ENCODE peak calls at places on chromosomes 1 and 21, in four cellular contexts. X is left ventricle myocardium inferior, A is AG09309, I is astrocyte of the spinal cord. Q is an unnamed sample.

GRCh38 chr21:17789660-17790059 is 29.5 kb downstream of the C21orf91 start:
- DNase-seq in X (no peak), A (no peak), I (no peak), Q (no peak)

GRCh38 chr21:45111703-45112102 is 37.3 kb downstream of the ADARB1 start:
- DNase-seq in X (no peak), A (no peak), I (no peak), Q (no peak)

GRCh38 chr1:219027161-219027673 is 146.5 kb upstream of the LYPLAL1 start:
- DNase-seq in X (no peak), A (no peak), I (no peak), Q (no peak)

GRCh38 chr21:22609802-22610201 is 1611.6 kb downstream of the NCAM2 start:
- DNase-seq in X (no peak), A (no peak), I (no peak), Q (no peak)

GRCh38 chr1:46001087-46001785 is 131.2 kb downstream of the PIK3R3 start:
- DNase-seq in X (no peak), A (no peak), I (no peak), Q (no peak)

GRCh38 chr1:9589144-9589718 is 520 bp downstream of the TMEM201 start:
- DNase-seq in X (no peak), A (no peak), I (peak; percentile 36), Q (no peak)

GRCh38 chr1:225762002-225762441 is 15.6 kb upstream of the SRP9 start:
- DNase-seq in X (no peak), A (no peak), I (peak; percentile 66), Q (no peak)

GRCh38 chr1:178941261-178941689 is 70.4 kb upstream of the ANGPTL1 start:
- DNase-seq in X (no peak), A (no peak), I (no peak), Q (no peak)

GRCh38 chr21:34243562-34243961 is 120.2 kb upstream of the KCNE2 start:
- DNase-seq in X (no peak), A (no peak), I (peak; percentile 15), Q (no peak)

GRCh38 chr1:28110555-28110954 is 22.1 kb upstream of the EYA3 start:
- DNase-seq in X (no peak), A (no peak), I (peak; percentile 15), Q (peak; percentile 17)

GRCh38 chr1:155499263-155499662 is 63.3 kb downstream of the ASH1L start:
- DNase-seq in X (no peak), A (no peak), I (no peak), Q (no peak)

GRCh38 chr1:63728611-63729226 is 45.1 kb upstream of the ROR1 start:
- DNase-seq in X (no peak), A (no peak), I (no peak), Q (no peak)

GRCh38 chr1:113219377-113219776 is 146.4 kb downstream of the LRIG2 start:
- DNase-seq in X (no peak), A (no peak), I (no peak), Q (no peak)

GRCh38 chr1:246689409-246689997 is 34.7 kb upstream of the SCCPDH start:
- DNase-seq in X (peak; percentile 51), A (peak; percentile 40), I (peak; percentile 70), Q (peak; percentile 83)

GRCh38 chr1:209425959-209426358 is 157.6 kb upstream of the CAMK1G start:
- DNase-seq in X (no peak), A (no peak), I (no peak), Q (no peak)

GRCh38 chr1:154418898-154419619 is 13.9 kb downstream of the IL6R start:
- DNase-seq in X (no peak), A (no peak), I (no peak), Q (no peak)

GRCh38 chr1:2641381-2642130 is 8.7 kb upstream of the MMEL1 start:
- DNase-seq in X (no peak), A (no peak), I (no peak), Q (no peak)
- TF ChIP-seq CTCF in X (no peak), A (no peak), I (no peak), Q (peak; percentile 18)

GRCh38 chr1:91526496-91526895 is 25.8 kb downstream of the CDC7 start:
- DNase-seq in X (no peak), A (no peak), I (no peak), Q (no peak)

GRCh38 chr1:91533625-91534024 is 33.0 kb downstream of the CDC7 start:
- DNase-seq in X (no peak), A (no peak), I (no peak), Q (no peak)

GRCh38 chr1:91527781-91528180 is 27.1 kb downstream of the CDC7 start:
- DNase-seq in X (no peak), A (no peak), I (no peak), Q (no peak)

GRCh38 chr1:91535441-91535840 is 34.8 kb downstream of the CDC7 start:
- DNase-seq in X (no peak), A (no peak), I (no peak), Q (no peak)

DNA sequence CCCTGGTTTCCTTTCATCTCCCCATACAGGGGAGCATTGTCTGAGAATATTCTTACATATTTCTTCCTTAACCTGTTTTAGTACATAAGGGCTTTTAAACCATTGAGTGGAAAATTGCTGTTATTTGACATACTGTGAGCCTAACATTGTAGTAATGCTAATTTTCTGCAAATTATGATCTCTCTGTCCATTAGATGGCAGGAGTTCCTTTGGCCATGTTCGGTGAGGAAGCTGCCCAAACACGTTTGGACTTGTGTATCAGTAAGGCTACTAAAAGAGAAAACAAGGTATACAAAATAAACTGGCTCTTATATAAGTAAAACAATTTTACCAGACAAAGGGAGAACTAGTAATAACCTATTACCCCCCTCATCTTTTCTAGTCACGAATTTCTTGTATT is 29.2 kb downstream of the CDC7 start:
- DNase-seq in X (no peak), A (no peak), I (peak; percentile 33), Q (peak; percentile 41)
- TF ChIP-seq CTCF in X (peak; percentile 24), A (peak; percentile 41), I (peak; percentile 3), Q (peak; percentile 71)

DNA sequence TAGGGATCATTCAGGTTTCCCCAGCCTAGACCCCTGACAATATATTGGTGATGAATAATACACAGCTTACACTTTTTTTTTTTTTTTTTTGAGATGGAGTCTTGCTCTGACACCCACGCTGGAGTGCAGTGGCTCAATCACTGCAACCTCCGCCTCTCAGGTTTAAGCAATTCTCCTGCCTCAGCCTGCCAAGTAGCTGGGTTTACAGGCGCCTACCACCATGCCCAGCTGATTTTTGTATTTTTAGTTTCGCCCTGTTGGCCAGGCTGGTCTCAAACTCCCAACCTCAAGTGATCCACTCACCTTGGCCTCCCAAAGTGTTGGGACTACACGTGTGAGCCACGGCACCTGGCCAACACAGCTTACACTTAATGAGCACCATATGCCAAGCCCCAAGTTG is 7.2 kb downstream of the VASH2 start:
- DNase-seq in X (no peak), A (no peak), I (no peak), Q (no peak)
- TF ChIP-seq CTCF in X (no peak), A (no peak), I (no peak), Q (no peak)

GRCh38 chr21:29832217-29832616 is 107.6 kb downstream of the GRIK1 start:
- DNase-seq in X (no peak), A (no peak), I (no peak), Q (no peak)
- TF ChIP-seq CTCF in X (no peak), A (no peak), I (no peak), Q (no peak)

GRCh38 chr1:204828352-204828850 is 42.3 kb upstream of the NFASC start:
- DNase-seq in X (peak; percentile 78), A (no peak), I (no peak), Q (peak; percentile 6)
- TF ChIP-seq CTCF in X (peak; percentile 55), A (no peak), I (no peak), Q (peak; percentile 32)

GRCh38 chr1:70146488-70146887 is 58.9 kb downstream of the LRRC40 start:
- DNase-seq in X (no peak), A (no peak), I (peak; percentile 25), Q (peak; percentile 28)

GRCh38 chr1:70142120-70142519 is 63.3 kb downstream of the LRRC40 start:
- DNase-seq in X (no peak), A (no peak), I (peak; percentile 24), Q (peak; percentile 34)

GRCh38 chr1:70140894-70141293 is 64.5 kb downstream of the LRRC40 start:
- DNase-seq in X (no peak), A (no peak), I (no peak), Q (peak; percentile 25)

GRCh38 chr1:70140343-70140742 is 65.0 kb downstream of the LRRC40 start:
- DNase-seq in X (no peak), A (peak; percentile 49), I (peak; percentile 44), Q (peak; percentile 68)

DNA sequence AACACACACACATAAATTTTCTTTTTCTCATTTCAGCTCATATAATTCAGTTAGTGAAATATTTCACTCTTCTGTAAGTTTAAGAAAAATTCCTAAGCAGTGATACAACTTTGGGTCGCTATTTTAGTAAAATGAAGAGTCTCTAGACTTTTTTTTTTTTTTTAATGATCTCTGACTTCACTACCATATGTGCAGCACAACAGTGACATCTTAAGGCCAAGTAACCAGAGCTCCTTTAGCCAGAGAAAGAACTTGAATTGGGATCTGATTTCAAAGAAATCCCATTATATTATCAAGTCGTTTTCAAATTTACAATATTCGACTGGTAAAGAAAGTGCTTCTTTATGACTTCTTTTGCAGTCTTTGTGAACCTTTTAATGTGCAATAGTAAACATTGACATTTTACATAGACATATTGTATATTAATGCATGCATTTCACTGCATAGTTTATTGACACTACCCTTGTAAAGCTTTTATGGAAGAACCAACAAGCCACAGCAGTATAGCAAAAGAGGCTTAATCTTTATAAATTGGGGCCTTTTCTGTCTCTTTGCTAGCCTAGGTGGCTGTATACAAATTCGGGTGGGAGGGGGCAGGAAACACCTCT is 62.2 kb downstream of the LRRC40 start:
- DNase-seq in X (no peak), A (peak; percentile 28), I (peak; percentile 54), Q (peak; percentile 66)
- TF ChIP-seq CTCF in X (peak; percentile 35), A (peak; percentile 59), I (peak; percentile 45), Q (peak; percentile 72)

GRCh38 chr1:93749894-93750301 is 68.3 kb upstream of the BCAR3 start:
- DNase-seq in X (no peak), A (no peak), I (no peak), Q (no peak)
- TF ChIP-seq CTCF in X (no peak), A (no peak), I (peak; percentile 30), Q (no peak)

GRCh38 chr21:32099812-32100416 is 178.9 kb downstream of the MIS18A start:
- DNase-seq in X (no peak), A (no peak), I (no peak), Q (no peak)
- TF ChIP-seq CTCF in X (no peak), A (peak; percentile 13), I (no peak), Q (no peak)

DNA sequence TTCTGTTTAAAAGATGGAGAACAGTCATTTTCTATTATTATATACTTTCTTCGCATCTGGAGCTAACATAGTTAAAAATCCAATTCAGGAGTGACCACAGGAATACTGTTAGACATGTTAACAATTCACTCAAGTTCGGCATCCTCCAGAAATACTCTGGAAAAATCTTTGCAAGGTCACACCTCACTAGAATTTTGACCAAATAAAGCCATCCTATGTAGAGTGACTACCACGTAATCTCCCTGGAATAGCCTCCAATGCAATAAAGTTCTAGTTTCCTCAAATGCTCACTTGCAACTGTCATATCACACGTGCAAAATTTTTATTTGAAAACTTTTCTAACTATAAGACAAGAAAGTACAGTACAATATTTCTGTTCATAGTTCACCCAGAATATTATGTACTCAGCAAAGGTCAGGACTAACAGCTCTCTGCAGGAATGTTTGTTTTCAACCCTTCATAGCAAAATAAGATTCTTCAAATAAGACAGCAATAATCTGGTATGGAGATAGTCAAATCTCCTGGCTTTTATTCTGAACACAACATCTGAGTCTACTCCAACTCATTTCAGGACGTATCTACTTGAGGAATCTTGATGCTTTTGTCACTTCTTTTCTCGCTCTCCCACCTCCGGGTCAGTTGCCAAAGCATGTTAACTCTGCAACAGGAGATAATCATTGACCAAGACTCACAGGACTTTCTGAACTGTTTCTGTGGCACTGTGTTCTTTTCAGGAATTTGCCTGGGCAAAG is 82.6 kb downstream of the GDAP2 start:
- DNase-seq in X (no peak), A (no peak), I (no peak), Q (no peak)
- TF ChIP-seq CTCF in X (no peak), A (no peak), I (no peak), Q (no peak)